ENCODE peak calls at places on chromosomes 11 and 22, in five cellular contexts. G is right atrium auricular region, P is MM.1S, Y is mucosa of descending colon, B is body of pancreas. C is an unnamed sample. For H3K36me3, the result is how much of the 10 kb centered on the place peaks cover.

GRCh38 chr11:57345555-57346151 is 7.5 kb downstream of the P2RX3 start:
- DNase-seq in B (peak), G (peak), Y (peak), P (peak), C (no peak)

GRCh38 chr11:26017322-26017860 is 314.5 kb upstream of the ANO3 start:
- DNase-seq in P (no peak), B (no peak), Y (no peak), G (no peak), C (no peak)

GRCh38 chr22:42613869-42614268 is 814 bp downstream of the POLDIP3 start:
- DNase-seq in G (no peak), Y (no peak), B (no peak), P (no peak), C (no peak)

GRCh38 chr11:80815752-80816453 is 1375.1 kb upstream of the TENM4 start:
- DNase-seq in B (no peak), G (no peak), P (peak), Y (no peak), C (peak)

GRCh38 chr11:111010391-111011354 is 234.9 kb upstream of the POU2AF2 start:
- DNase-seq in G (no peak), Y (no peak), B (no peak), P (no peak), C (no peak)

GRCh38 chr11:76788661-76789442 is 5.7 kb downstream of the TSKU start:
- DNase-seq in B (peak), G (no peak), P (no peak), Y (peak), C (no peak)

GRCh38 chr22:29335656-29336055 is 20.2 kb upstream of the RASL10A start:
- DNase-seq in P (no peak), B (no peak), G (no peak), Y (no peak), C (no peak)

GRCh38 chr11:63769719-63770443 is 1.3 kb upstream of the ZFTA start:
- DNase-seq in G (no peak), B (peak), P (no peak), Y (peak), C (peak)

GRCh38 chr11:73376803-73377629 is 817 bp downstream of the RELT start:
- DNase-seq in G (peak), P (peak), Y (peak), B (peak), C (peak)

GRCh38 chr11:67233584-67234190 is 32.6 kb upstream of the GRK2 start:
- DNase-seq in B (no peak), G (no peak), P (no peak), Y (no peak), C (no peak)
- H3K36me3 ChIP-seq in B (under half), G (under half), P (under half), Y (under half), C (under half)

GRCh38 chr11:29959488-29959887 is 57.3 kb downstream of the KCNA4 start:
- DNase-seq in G (no peak), P (no peak), Y (no peak), B (no peak), C (no peak)

GRCh38 chr11:29957406-29957805 is 59.4 kb downstream of the KCNA4 start:
- DNase-seq in P (no peak), Y (no peak), G (no peak), B (no peak), C (no peak)

DNA sequence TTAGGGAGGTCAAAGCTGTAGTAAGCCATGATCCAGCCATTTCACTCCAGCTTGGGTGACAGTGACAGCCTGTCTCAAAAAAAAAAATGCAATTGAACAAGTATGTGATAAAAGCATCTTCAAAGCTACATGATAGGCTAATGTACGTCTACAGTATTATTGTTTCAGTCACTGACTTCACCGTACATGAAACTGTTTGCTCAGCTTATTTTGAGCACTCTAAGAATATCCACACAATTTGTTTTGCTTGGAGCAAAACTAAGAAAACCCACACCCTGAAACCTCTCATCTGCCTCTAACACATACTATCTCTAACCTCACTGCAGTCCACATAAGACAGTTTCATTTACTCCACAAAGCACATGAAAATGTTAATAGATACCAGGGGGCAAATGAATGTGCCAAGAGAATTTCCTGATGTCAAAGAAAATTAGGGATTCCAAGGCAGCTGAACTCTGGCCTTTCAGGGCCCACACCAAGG is 60.7 kb downstream of the KCNA4 start:
- DNase-seq in Y (no peak), G (no peak), B (no peak), P (peak), C (no peak)
- H3K4me3 ChIP-seq in Y (no peak), G (no peak), B (no peak), P (no peak), C (no peak)

GRCh38 chr22:36455571-36456458 is 25.6 kb downstream of the TXN2 start:
- DNase-seq in P (no peak), G (no peak), B (peak), Y (no peak), C (no peak)

GRCh38 chr22:36453855-36454378 is 27.5 kb downstream of the TXN2 start:
- DNase-seq in Y (peak), B (no peak), G (no peak), P (no peak), C (no peak)

GRCh38 chr22:36453266-36453607 is 28.2 kb downstream of the TXN2 start:
- DNase-seq in B (no peak), G (no peak), P (no peak), Y (peak), C (no peak)

GRCh38 chr22:36456459-36456835 is 25.0 kb downstream of the TXN2 start:
- DNase-seq in Y (no peak), B (no peak), G (no peak), P (no peak), C (no peak)

DNA sequence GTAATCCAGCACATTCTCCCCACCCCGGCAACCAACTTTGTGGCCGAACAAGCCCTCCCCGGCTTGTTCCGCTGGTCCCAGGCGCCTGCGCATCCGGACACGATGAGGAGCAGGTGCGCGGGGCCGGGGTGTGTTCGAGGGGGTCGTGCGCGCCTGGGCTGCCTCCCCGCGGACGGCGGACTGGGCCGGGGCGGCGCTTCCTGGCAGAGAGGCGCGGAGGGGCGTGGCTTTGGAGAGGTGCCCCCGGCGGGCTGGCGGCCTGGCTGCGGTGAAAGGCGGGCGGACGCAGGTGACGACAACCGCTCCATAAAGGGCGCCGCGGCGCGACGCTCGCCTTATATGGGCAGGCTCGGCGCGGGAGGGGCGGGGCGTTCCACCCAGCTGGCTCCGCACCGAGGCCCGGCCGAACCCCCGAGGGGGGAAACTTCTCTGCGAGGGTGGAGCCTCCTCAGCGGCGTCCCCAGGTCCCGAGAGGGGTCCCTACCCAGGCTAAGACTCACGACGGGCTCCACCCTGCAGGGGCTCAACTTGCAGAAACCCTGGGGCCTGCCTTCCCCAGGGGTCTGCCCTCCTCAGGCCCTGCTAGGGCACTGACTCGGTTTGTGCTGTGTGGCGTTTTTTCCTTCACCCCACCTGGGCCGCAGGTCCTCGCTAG is 26.4 kb downstream of the TXN2 start:
- DNase-seq in P (peak), B (peak), G (peak), Y (peak), C (peak)
- TF ChIP-seq CTCF in P (no peak), B (no peak), G (no peak), Y (peak), C (no peak)

DNA sequence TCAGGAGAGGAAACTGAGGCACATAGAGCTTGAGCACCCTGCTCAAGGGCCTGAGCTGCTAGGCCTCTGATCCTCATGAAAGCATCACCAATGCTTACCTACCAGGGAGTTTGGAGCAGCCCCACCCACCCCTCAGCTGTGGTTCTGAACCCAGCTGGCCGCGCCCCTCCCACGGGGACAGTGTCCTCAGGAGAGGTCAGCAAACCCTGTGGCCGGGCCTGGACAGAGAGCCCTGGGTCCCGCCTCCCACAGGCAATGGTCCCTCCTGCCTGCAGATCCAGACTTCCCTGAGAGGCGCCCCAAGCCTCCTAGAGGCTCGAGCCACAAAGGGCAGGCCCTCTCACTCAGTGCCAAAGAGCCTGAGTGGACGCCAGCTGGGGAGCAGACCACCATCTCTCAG is 184.9 kb downstream of the BRD1 start:
- DNase-seq in Y (no peak), P (no peak), G (no peak), B (no peak), C (no peak)
- H3K36me3 ChIP-seq in Y (under half), P (under half), G (under half), B (under half), C (under half)